ENCODE peak calls at places on chromosome 5, in five cellular contexts. Q, H, V, Z and J are unnamed samples.

GRCh38 chr5:136143312-136143711 is 10.7 kb downstream of the SMAD5 start:
- DNase-seq in V (no peak), Z (no peak), Q (no peak), H (no peak), J (no peak)

GRCh38 chr5:35136386-35136785 is 88.6 kb upstream of the AGXT2 start:
- DNase-seq in H (no peak), Q (peak; percentile 71), V (no peak), Z (no peak), J (no peak)

GRCh38 chr5:144391044-144391443 is 220.4 kb downstream of the KCTD16 start:
- DNase-seq in H (no peak), V (no peak), Q (no peak), Z (no peak), J (no peak)

GRCh38 chr5:180644825-180645608 is 4.4 kb downstream of the FLT4 start:
- DNase-seq in Q (no peak), V (no peak), H (peak; percentile 93), Z (no peak), J (no peak)

GRCh38 chr5:136054133-136054996 is 25.6 kb downstream of the TGFBI start:
- DNase-seq in Z (no peak), V (no peak), Q (no peak), H (no peak), J (no peak)

GRCh38 chr5:113503146-113503545 is 10.3 kb upstream of the YTHDC2 start:
- DNase-seq in V (no peak), Z (no peak), H (no peak), Q (no peak), J (no peak)

GRCh38 chr5:163915481-163915961 is 410.1 kb downstream of the MAT2B start:
- DNase-seq in V (no peak), Z (no peak), H (no peak), Q (peak; percentile 38), J (peak; percentile 61)

GRCh38 chr5:168991991-168992390 is 308.9 kb downstream of the SLIT3 start:
- DNase-seq in H (no peak), Z (no peak), V (no peak), Q (no peak), J (no peak)

GRCh38 chr5:34505731-34506130 is 150.4 kb upstream of the RAI14 start:
- DNase-seq in Q (no peak), Z (no peak), V (no peak), H (no peak), J (no peak)

GRCh38 chr5:39941436-39941835 is 516.7 kb upstream of the DAB2 start:
- DNase-seq in Z (no peak), Q (no peak), V (no peak), H (no peak), J (no peak)

GRCh38 chr5:180081481-180081880 is 9.9 kb upstream of the RNF130 start:
- DNase-seq in Q (no peak), V (no peak), H (no peak), Z (no peak), J (no peak)

GRCh38 chr5:93790401-93790800 is 49.0 kb upstream of the POU5F2 start:
- DNase-seq in V (no peak), Q (no peak), H (no peak), Z (no peak), J (no peak)

GRCh38 chr5:100780376-100780870 is 122.7 kb downstream of the ST8SIA4 start:
- DNase-seq in H (no peak), V (no peak), Z (no peak), Q (no peak), J (no peak)

GRCh38 chr5:176362098-176362442 is 506 bp upstream of the KIAA1191 start:
- DNase-seq in H (no peak), Z (no peak), Q (no peak), V (no peak), J (no peak)

GRCh38 chr5:139134906-139135305 is 63.3 kb downstream of the SIL1 start:
- DNase-seq in Z (no peak), H (no peak), Q (no peak), V (no peak), J (no peak)